ENCODE peak calls at places on chromosomes 3 and 15, in five cellular contexts. O is iPS DF 19.7, Z is PC-3, C is T-helper 2 cell, Q is iPS-NIHi11. J is an unnamed sample.

GRCh38 chr3:27990347-27990746 is 251.1 kb upstream of the CMC1 start:
- DNase-seq in O (no peak), Z (peak), C (no peak), Q (no peak), J (no peak)

GRCh38 chr3:25460751-25461150 is 32.7 kb downstream of the RARB start:
- DNase-seq in O (no peak), Z (no peak), C (no peak), Q (no peak), J (no peak)

GRCh38 chr3:47421741-47422649 is 41.2 kb downstream of the PTPN23 start:
- DNase-seq in O (no peak), Z (peak), C (no peak), Q (peak), J (no peak)

GRCh38 chr3:120102674-120103073 is 8.4 kb upstream of the GSK3B start:
- DNase-seq in O (no peak), Z (peak), C (no peak), Q (no peak), J (no peak)

GRCh38 chr15:66724732-66725467 is 22.9 kb downstream of the SMAD6 start:
- DNase-seq in O (no peak), Z (no peak), C (no peak), Q (no peak), J (no peak)

GRCh38 chr3:44939581-44940036 is 36.4 kb downstream of the ZDHHC3 start:
- DNase-seq in O (no peak), Z (no peak), C (no peak), Q (no peak), J (no peak)

GRCh38 chr15:90642464-90643300 is 74.5 kb upstream of the BLM start:
- DNase-seq in O (no peak), Z (no peak), C (no peak), Q (peak), J (no peak)

GRCh38 chr15:89115547-89115946 is 27.3 kb downstream of the ABHD2 start:
- DNase-seq in O (no peak), Z (peak), C (no peak), Q (no peak), J (no peak)

GRCh38 chr3:172154768-172155649 is 115.6 kb downstream of the FNDC3B start:
- DNase-seq in O (no peak), Z (no peak), C (no peak), Q (no peak), J (no peak)

GRCh38 chr3:72782521-72782920 is 65.7 kb downstream of the SHQ1 start:
- DNase-seq in O (no peak), Z (no peak), C (no peak), Q (no peak), J (no peak)

GRCh38 chr15:31308185-31308639 is 18.4 kb upstream of the KLF13 start:
- DNase-seq in O (no peak), Z (no peak), C (no peak), Q (peak), J (no peak)

GRCh38 chr3:70358978-70359580 is 46.6 kb upstream of the MDFIC2 start:
- DNase-seq in O (peak), Z (peak), C (no peak), Q (peak), J (peak)

GRCh38 chr3:46261926-46262594 is 19.8 kb downstream of the CCR3 start:
- DNase-seq in O (no peak), Z (no peak), C (no peak), Q (no peak), J (no peak)

GRCh38 chr3:67289626-67290025 is 291.5 kb downstream of the KBTBD8 start:
- DNase-seq in O (no peak), Z (no peak), C (no peak), Q (no peak), J (no peak)

GRCh38 chr3:11847607-11848006 is 922 bp upstream of the TAMM41 start:
- DNase-seq in O (no peak), Z (peak), C (no peak), Q (peak), J (no peak)

GRCh38 chr15:44489464-44489863 is 47.5 kb upstream of the EIF3J start:
- DNase-seq in O (no peak), Z (peak), C (no peak), Q (no peak), J (peak)

GRCh38 chr3:188008582-188009213 is 145.3 kb upstream of the LPP start:
- DNase-seq in O (no peak), Z (no peak), C (no peak), Q (no peak), J (no peak)

GRCh38 chr3:8713901-8714759 is 19.5 kb upstream of the CAV3 start:
- DNase-seq in O (peak), Z (no peak), C (no peak), Q (peak), J (no peak)

GRCh38 chr15:99059010-99059981 is 45.6 kb upstream of the SYNM start:
- DNase-seq in O (peak), Z (peak), C (no peak), Q (peak), J (peak)

GRCh38 chr3:17518189-17519059 is 224.0 kb downstream of the TBC1D5 start:
- DNase-seq in O (no peak), Z (no peak), C (no peak), Q (no peak), J (no peak)

GRCh38 chr3:15797600-15798303 is at the start of gene ANKRD28:
- DNase-seq in O (no peak), Z (peak), C (no peak), Q (peak), J (peak)

GRCh38 chr3:191373327-191373726 is 43.0 kb upstream of the UTS2B start:
- DNase-seq in O (no peak), Z (peak), C (no peak), Q (no peak), J (no peak)

GRCh38 chr15:66413555-66413954 is 26.8 kb downstream of the MAP2K1 start:
- DNase-seq in O (no peak), Z (no peak), C (no peak), Q (no peak), J (no peak)

GRCh38 chr3:118501152-118501551 is 533.5 kb downstream of the IGSF11 start:
- DNase-seq in O (no peak), Z (peak), C (no peak), Q (peak), J (no peak)

GRCh38 chr3:101142160-101142559 is 148.9 kb upstream of the ABI3BP start:
- DNase-seq in O (no peak), Z (no peak), C (no peak), Q (no peak), J (no peak)

GRCh38 chr3:16950282-16950681 is 65.5 kb downstream of the PLCL2 start:
- DNase-seq in O (no peak), Z (no peak), C (no peak), Q (no peak), J (no peak)

GRCh38 chr3:124650798-124651197 is 79.5 kb upstream of the UMPS start:
- DNase-seq in O (no peak), Z (no peak), C (no peak), Q (no peak), J (no peak)

GRCh38 chr15:47887181-47887580 is 169.9 kb downstream of the SEMA6D start:
- DNase-seq in O (no peak), Z (no peak), C (no peak), Q (no peak), J (no peak)

GRCh38 chr15:87671289-87671688 is 585.2 kb downstream of the NTRK3 start:
- DNase-seq in O (no peak), Z (no peak), C (no peak), Q (no peak), J (no peak)

GRCh38 chr3:150292891-150293290 is 115.2 kb upstream of the TSC22D2 start:
- DNase-seq in O (no peak), Z (no peak), C (no peak), Q (no peak), J (peak)

GRCh38 chr15:96333194-96334016 is 2.9 kb downstream of the NR2F2 start:
- DNase-seq in O (no peak), Z (peak), C (no peak), Q (no peak), J (no peak)

GRCh38 chr3:166743463-166744134 is 636.5 kb downstream of the ZBBX start:
- DNase-seq in O (no peak), Z (no peak), C (no peak), Q (no peak), J (no peak)